ENCODE peak calls at places on chromosomes 6 and 20, in four cellular contexts. Q, N, W and P are unnamed samples.
A peak's percentile ranks its signal among the peaks of the same experiment; 100 is the strongest.

GRCh38 chr6:24105146-24105545 is 20.9 kb upstream of the NRSN1 start:
- DNase-seq in Q (peak; percentile 51), N (no peak), W (no peak), P (no peak)

GRCh38 chr20:47968541-47969310 is 183.4 kb upstream of the SULF2 start:
- DNase-seq in Q (no peak), N (no peak), W (no peak), P (no peak)

GRCh38 chr6:27889628-27890315 is 22.4 kb downstream of the OR2B2 start:
- DNase-seq in Q (no peak), N (no peak), W (peak; percentile 18), P (peak; percentile 60)

GRCh38 chr6:2624177-2624576 is 126.5 kb downstream of the MYLK4 start:
- DNase-seq in Q (no peak), N (no peak), W (no peak), P (no peak)

GRCh38 chr6:150914372-150914771 is 48.9 kb downstream of the MTHFD1L start:
- DNase-seq in Q (no peak), N (no peak), W (no peak), P (no peak)

GRCh38 chr6:83474309-83474708 is 38.0 kb upstream of the PRSS35 start:
- DNase-seq in Q (no peak), N (no peak), W (peak; percentile 44), P (no peak)

GRCh38 chr20:33992145-33992922 is 1.4 kb upstream of the RALY start:
- DNase-seq in Q (no peak), N (no peak), W (no peak), P (no peak)

GRCh38 chr20:42949865-42950264 is 239.8 kb downstream of the PTPRT start:
- DNase-seq in Q (no peak), N (no peak), W (no peak), P (no peak)

GRCh38 chr20:4090756-4091331 is 75.5 kb upstream of the RNF24 start:
- DNase-seq in Q (no peak), N (no peak), W (peak; percentile 98), P (no peak)

GRCh38 chr20:53943522-53944291 is 126.7 kb downstream of the BCAS1 start:
- DNase-seq in Q (no peak), N (no peak), W (peak; percentile 51), P (no peak)

GRCh38 chr6:146357578-146358340 is 185.9 kb upstream of the RAB32 start:
- DNase-seq in Q (no peak), N (no peak), W (peak; percentile 41), P (no peak)

GRCh38 chr6:25229671-25230321 is 49.4 kb upstream of the CARMIL1 start:
- DNase-seq in Q (no peak), N (no peak), W (peak; percentile 48), P (no peak)

GRCh38 chr20:33305591-33306057 is 22.6 kb downstream of the BPIFB1 start:
- DNase-seq in Q (no peak), N (no peak), W (peak; percentile 6), P (no peak)

GRCh38 chr6:36597775-36598174 is 3.6 kb downstream of the SRSF3 start:
- DNase-seq in Q (no peak), N (no peak), W (no peak), P (no peak)

GRCh38 chr20:22379472-22379871 is 204.9 kb downstream of the FOXA2 start:
- DNase-seq in Q (no peak), N (no peak), W (no peak), P (no peak)

GRCh38 chr20:45100563-45101245 is at the start of gene KCNS1:
- DNase-seq in Q (no peak), N (peak; percentile 34), W (peak; percentile 19), P (peak; percentile 81)

GRCh38 chr6:100721256-100721655 is 159.9 kb downstream of the ASCC3 start:
- DNase-seq in Q (no peak), N (no peak), W (no peak), P (no peak)

GRCh38 chr6:27617046-27617687 is 144.3 kb upstream of the ZNF184 start:
- DNase-seq in Q (no peak), N (no peak), W (peak; percentile 49), P (no peak)

GRCh38 chr6:41682497-41682961 is 44.3 kb downstream of the MDFI start:
- DNase-seq in Q (no peak), N (no peak), W (no peak), P (no peak)
- H2BK12ac ChIP-seq in Q (no peak overlapping the region), N (no peak overlapping the region), W (no peak overlapping the region), P (no peak overlapping the region)

DNA sequence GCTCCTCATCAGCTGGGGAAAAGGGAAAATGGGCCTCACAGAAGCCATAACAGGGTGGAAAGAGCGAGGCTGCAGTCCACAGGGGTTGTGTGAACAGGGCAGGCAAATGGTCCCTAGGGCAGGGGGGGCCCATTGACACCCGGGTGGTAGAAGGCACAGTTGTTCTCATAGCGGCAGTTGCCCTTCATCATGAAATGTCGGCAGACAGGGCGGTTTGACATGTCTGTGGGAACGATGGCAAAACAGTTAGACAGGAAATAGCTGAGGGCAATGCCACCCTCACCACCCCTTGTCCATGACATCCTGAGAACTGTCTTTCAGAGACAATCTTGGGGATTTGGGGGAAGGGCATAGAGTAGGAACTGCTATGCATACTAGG is 15.6 kb downstream of the PPP1R10 start:
- DNase-seq in Q (no peak), N (no peak), W (no peak), P (no peak)
- H3K14ac ChIP-seq in Q (no peak overlapping the region), N (no peak overlapping the region), W (no peak overlapping the region), P (no peak overlapping the region)

DNA sequence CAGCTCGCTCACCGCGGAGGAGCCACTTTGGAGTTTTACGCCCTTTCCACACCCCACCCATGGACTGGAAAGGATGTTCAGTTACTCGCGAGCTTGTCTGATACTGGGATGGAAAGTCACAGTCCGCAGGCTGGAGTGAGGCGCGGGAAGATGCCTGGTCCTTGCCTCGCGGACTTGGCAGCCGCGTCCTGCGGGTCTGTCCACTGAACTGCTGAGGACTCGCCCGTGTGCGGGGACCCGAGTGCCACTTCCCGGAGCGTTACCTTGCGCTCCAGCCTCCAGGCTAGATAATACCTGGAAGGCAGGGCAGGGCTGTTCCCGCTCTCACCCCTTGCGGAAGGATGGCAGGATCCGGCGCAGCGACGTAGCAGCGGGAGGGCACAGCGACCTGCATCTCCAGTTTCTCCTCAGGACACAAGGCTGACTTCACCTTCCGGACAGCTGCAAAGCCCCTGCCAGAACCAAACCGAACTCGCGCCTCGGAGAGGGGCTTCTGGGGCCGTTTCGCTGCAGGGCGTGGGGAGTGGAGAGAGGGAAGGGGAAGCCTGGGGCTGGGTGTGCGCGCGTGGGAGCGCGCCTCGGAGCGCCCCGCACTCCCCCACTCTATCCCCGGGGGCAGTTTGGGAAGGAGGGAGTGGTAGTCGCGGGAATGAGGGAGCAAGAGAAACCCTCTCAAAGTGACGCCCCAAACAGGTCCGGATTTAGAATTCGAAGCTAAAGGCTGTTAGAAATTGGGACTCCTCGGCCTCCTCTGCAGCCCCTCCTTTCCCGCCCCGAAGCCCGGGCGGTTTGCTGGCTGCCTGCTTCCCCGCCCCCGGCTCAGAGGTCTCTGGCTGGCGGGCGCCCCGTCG is at the start of gene KCNQ5:
- DNase-seq in Q (no peak), N (no peak), W (peak; percentile 28), P (peak; percentile 71)
- H4K91ac ChIP-seq in Q (no peak within 1 kb of the TSS), N (peak within 1 kb of the TSS; percentile 26), W (no peak within 1 kb of the TSS), P (no peak within 1 kb of the TSS)

GRCh38 chr6:44036699-44037101 is 90.6 kb downstream of the MRPL14 start:
- DNase-seq in Q (no peak), N (no peak), W (no peak), P (no peak)
- H2BK12ac ChIP-seq in Q (no peak overlapping the region), N (no peak overlapping the region), W (no peak overlapping the region), P (no peak overlapping the region)